ENCODE peak calls at places on chromosome 17, in six cellular contexts. T is nephron progenitor cell, E is IMR-90, S is fibroblast of mammary gland, P is transverse colon, M is mesothelial cell of epicardium. R is an unnamed sample.

GRCh38 chr17:76131692-76132573 is 9.1 kb downstream of the FOXJ1 start:
- DNase-seq in T (no peak), E (no peak), S (no peak), P (no peak), M (no peak), R (no peak)

GRCh38 chr17:39664581-39665561 is at the start of gene TCAP:
- DNase-seq in T (no peak), E (no peak), S (no peak), P (no peak), M (no peak), R (peak; percentile 95)

GRCh38 chr17:2844386-2844785 is 48.1 kb downstream of the RAP1GAP2 start:
- DNase-seq in T (no peak), E (peak; percentile 29), S (no peak), P (no peak), M (no peak), R (no peak)

GRCh38 chr17:74237321-74237720 is 23.9 kb downstream of the TTYH2 start:
- DNase-seq in T (no peak), E (no peak), S (no peak), P (no peak), M (no peak), R (no peak)

GRCh38 chr17:74605361-74605760 is 13.3 kb upstream of the CD300LD start:
- DNase-seq in T (no peak), E (peak; percentile 41), S (peak; percentile 77), P (peak; percentile 46), M (no peak), R (no peak)

GRCh38 chr17:77197115-77197514 is 56.3 kb downstream of the SEC14L1 start:
- DNase-seq in T (no peak), E (no peak), S (no peak), P (no peak), M (no peak), R (no peak)

GRCh38 chr17:50426814-50427787 is 1.1 kb downstream of the ACSF2 start:
- DNase-seq in T (peak; percentile 28), E (peak; percentile 37), S (peak; percentile 14), P (peak; percentile 54), M (no peak), R (peak; percentile 60)

GRCh38 chr17:7004398-7005253 is 7.8 kb upstream of the RNASEK start:
- DNase-seq in T (no peak), E (peak; percentile 54), S (peak; percentile 62), P (no peak), M (no peak), R (peak; percentile 45)

GRCh38 chr17:76576189-76576588 is 9.5 kb downstream of the ST6GALNAC2 start:
- DNase-seq in T (no peak), E (no peak), S (no peak), P (no peak), M (no peak), R (no peak)

GRCh38 chr17:71251276-71251675 is 869.5 kb upstream of the SOX9 start:
- DNase-seq in T (no peak), E (peak; percentile 41), S (peak; percentile 31), P (no peak), M (no peak), R (no peak)

GRCh38 chr17:78495634-78496033 is 81.6 kb downstream of the DNAH17 start:
- DNase-seq in T (no peak), E (no peak), S (no peak), P (no peak), M (no peak), R (no peak)

GRCh38 chr17:78300962-78301820 is 58.7 kb downstream of the SOCS3 start:
- DNase-seq in T (no peak), E (no peak), S (peak; percentile 45), P (no peak), M (no peak), R (no peak)

GRCh38 chr17:10119203-10120112 is 78.9 kb downstream of the GAS7 start:
- DNase-seq in T (no peak), E (no peak), S (peak; percentile 18), P (peak; percentile 77), M (no peak), R (peak; percentile 79)

GRCh38 chr17:55161935-55162555 is 102.7 kb upstream of the HLF start:
- DNase-seq in T (no peak), E (peak; percentile 95), S (peak; percentile 97), P (no peak), M (no peak), R (no peak)

GRCh38 chr17:15109608-15110007 is 155.5 kb downstream of the PMP22 start:
- DNase-seq in T (no peak), E (no peak), S (no peak), P (no peak), M (no peak), R (no peak)

GRCh38 chr17:41992576-41992975 is 24.7 kb downstream of the DNAJC7 start:
- DNase-seq in T (no peak), E (no peak), S (no peak), P (no peak), M (no peak), R (no peak)

GRCh38 chr17:3009411-3009920 is 53.9 kb downstream of the OR1D5 start:
- DNase-seq in T (no peak), E (no peak), S (no peak), P (no peak), M (no peak), R (no peak)

GRCh38 chr17:74987909-74988711 is 678 bp downstream of the CDR2L start:
- DNase-seq in T (peak; percentile 78), E (peak; percentile 76), S (peak; percentile 72), P (peak; percentile 78), M (peak; percentile 76), R (peak; percentile 77)

GRCh38 chr17:77140878-77141767 is at the start of gene SEC14L1:
- DNase-seq in T (peak; percentile 61), E (no peak), S (peak; percentile 33), P (peak; percentile 42), M (peak; percentile 48), R (peak; percentile 25)

GRCh38 chr17:7445011-7445927 is at the start of gene CHRNB1:
- DNase-seq in T (peak; percentile 94), E (peak; percentile 27), S (peak; percentile 21), P (peak; percentile 91), M (peak; percentile 49), R (no peak)

GRCh38 chr17:75289832-75290337 is 652 bp upstream of the SLC25A19 start:
- DNase-seq in T (no peak), E (peak; percentile 60), S (peak; percentile 65), P (peak; percentile 79), M (no peak), R (peak; percentile 31)

GRCh38 chr17:45149037-45149668 is 878 bp downstream of the HEXIM1 start:
- DNase-seq in T (peak; percentile 84), E (peak; percentile 78), S (peak; percentile 77), P (peak; percentile 89), M (peak; percentile 85), R (peak; percentile 97)

GRCh38 chr17:79977161-79977631 is 58.5 kb downstream of the TBC1D16 start:
- DNase-seq in T (no peak), E (no peak), S (no peak), P (no peak), M (no peak), R (no peak)

GRCh38 chr17:4604111-4604644 is 19.8 kb downstream of the SMTNL2 start:
- DNase-seq in T (no peak), E (peak; percentile 62), S (peak; percentile 65), P (no peak), M (peak; percentile 79), R (no peak)

GRCh38 chr17:49739662-49740271 is 24.2 kb downstream of the FAM117A start:
- DNase-seq in T (no peak), E (peak; percentile 16), S (peak; percentile 31), P (peak; percentile 88), M (no peak), R (no peak)

GRCh38 chr17:64356304-64356686 is 34.4 kb downstream of the PECAM1 start:
- DNase-seq in T (no peak), E (no peak), S (no peak), P (no peak), M (no peak), R (no peak)

GRCh38 chr17:74181341-74181740 is 22.1 kb upstream of the RPL38 start:
- DNase-seq in T (no peak), E (no peak), S (no peak), P (no peak), M (no peak), R (no peak)

GRCh38 chr17:21176996-21177395 is 37.0 kb downstream of the TMEM11 start:
- DNase-seq in T (no peak), E (no peak), S (no peak), P (no peak), M (no peak), R (no peak)
- TF ChIP-seq CTCF in T (no peak), E (no peak), S (no peak), P (no peak), M (no peak), R (no peak)

GRCh38 chr17:65423346-65424140 is 137.9 kb downstream of the AXIN2 start:
- DNase-seq in T (no peak), E (no peak), S (no peak), P (no peak), M (no peak), R (no peak)
- TF ChIP-seq CTCF in T (no peak), E (no peak), S (no peak), P (no peak), M (no peak), R (no peak)

GRCh38 chr17:72660274-72661092 is 432.0 kb downstream of the SLC39A11 start:
- DNase-seq in T (no peak), E (no peak), S (no peak), P (no peak), M (no peak), R (peak; percentile 40)

GRCh38 chr17:72656114-72656763 is 436.2 kb downstream of the SLC39A11 start:
- DNase-seq in T (no peak), E (no peak), S (no peak), P (no peak), M (no peak), R (no peak)

GRCh38 chr17:72658675-72659074 is 433.8 kb downstream of the SLC39A11 start:
- DNase-seq in T (no peak), E (no peak), S (no peak), P (no peak), M (no peak), R (no peak)

GRCh38 chr17:72659811-72660210 is 432.7 kb downstream of the SLC39A11 start:
- DNase-seq in T (no peak), E (no peak), S (no peak), P (no peak), M (no peak), R (no peak)

DNA sequence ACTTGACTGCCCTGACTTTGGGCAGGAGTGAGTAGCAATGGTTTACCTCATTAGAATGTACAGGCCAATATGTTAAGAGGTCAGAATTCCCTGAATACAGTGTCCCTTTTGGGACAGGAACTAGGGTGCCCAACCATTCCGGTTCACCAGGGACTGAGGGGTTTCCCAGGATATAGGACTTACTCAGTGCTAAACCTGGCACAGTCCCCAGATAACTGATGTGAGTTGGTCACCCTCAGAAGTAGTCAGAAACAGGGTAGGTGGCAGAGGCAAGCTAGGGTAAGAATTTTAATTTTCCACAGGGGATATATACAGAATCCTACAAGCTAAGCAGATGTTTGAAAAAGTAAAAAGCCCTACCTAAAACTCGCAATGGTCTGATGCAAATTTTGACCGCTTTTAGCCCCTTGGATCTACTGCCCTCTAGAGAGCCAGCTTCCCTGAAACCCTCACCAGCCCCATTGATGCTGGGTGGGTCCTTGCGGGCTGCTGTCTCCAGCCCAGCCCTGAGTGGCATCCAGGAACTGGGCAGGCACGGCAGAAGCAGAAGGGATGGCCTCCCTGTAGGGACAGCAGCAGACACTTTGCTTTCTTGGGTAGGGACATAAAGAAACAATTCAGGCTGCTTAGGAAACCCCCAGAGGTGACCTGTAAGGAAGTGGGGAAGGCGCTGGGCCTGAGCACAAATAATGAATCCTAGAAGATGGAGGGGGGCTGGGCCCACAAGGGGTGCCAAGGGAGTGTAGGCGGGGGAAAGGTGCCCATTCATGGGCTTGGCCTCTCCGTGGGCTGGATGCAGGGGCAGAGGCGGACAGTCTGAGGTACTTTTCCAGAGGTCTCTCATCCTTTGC is 434.8 kb downstream of the SLC39A11 start:
- DNase-seq in T (no peak), E (peak; percentile 41), S (peak; percentile 40), P (no peak), M (no peak), R (peak; percentile 79)
- TF ChIP-seq CTCF in T (no peak), E (no peak), S (peak; percentile 3), P (no peak), M (no peak), R (no peak)

GRCh38 chr17:11503292-11503691 is 95.0 kb upstream of the DNAH9 start:
- DNase-seq in T (no peak), E (no peak), S (no peak), P (no peak), M (no peak), R (no peak)
- TF ChIP-seq CTCF in T (no peak), E (no peak), S (no peak), P (no peak), M (no peak), R (no peak)